ENCODE peak calls at places on chromosome 16, in ten cellular contexts. A is cardiac muscle cell; N is DMS 273 treated with DMSO at 0.1 percent for 48 hours; H is stimulated activated CD4-positive, alpha-beta T cell treated with anti-CD3 and anti-CD28 coated beads, Interleukin-15, amount 100 ng/mL, for 1 hour; X is suprapubic skin; R is HT-29; S is retina; U is occipital lobe; M is GM12891; P is Caco-2. W is an unnamed sample.

GRCh38 chr16:35146031-35146710 is 1686.8 kb downstream of the TP53TG3F start:
- DNase-seq in S (no peak), U (no peak), N (no peak), H (no peak), M (no peak), X (no peak), A (no peak), P (no peak), R (no peak), W (no peak)

GRCh38 chr16:67926181-67926742 is 5.4 kb downstream of the CTRL start:
- DNase-seq in H (no peak), X (no peak), U (peak), N (peak), R (no peak), P (no peak), A (no peak), S (no peak), M (no peak), W (no peak)

GRCh38 chr16:85421338-85422123 is 191.6 kb upstream of the GSE1 start:
- DNase-seq in R (no peak), N (no peak), A (no peak), U (no peak), S (no peak), M (no peak), P (peak), X (no peak), H (no peak), W (no peak)

GRCh38 chr16:4873091-4873490 is 25.8 kb downstream of the UBN1 start:
- DNase-seq in X (peak), H (no peak), A (no peak), S (no peak), R (no peak), P (no peak), U (no peak), M (no peak), N (no peak), W (no peak)

GRCh38 chr16:11492808-11493530 is 93.8 kb downstream of the LITAF start:
- DNase-seq in H (no peak), P (no peak), X (no peak), N (no peak), U (no peak), R (no peak), S (no peak), M (no peak), A (no peak), W (no peak)

GRCh38 chr16:29806096-29806579 is at the start of gene MAZ:
- DNase-seq in H (no peak), N (peak), M (no peak), P (no peak), A (peak), X (no peak), S (no peak), U (no peak), R (no peak), W (no peak)

GRCh38 chr16:86080131-86080875 is 181.3 kb downstream of the IRF8 start:
- DNase-seq in N (no peak), S (no peak), X (peak), H (no peak), P (no peak), U (no peak), A (no peak), R (no peak), M (no peak), W (no peak)

GRCh38 chr16:84247844-84248243 is 8.0 kb upstream of the KCNG4 start:
- DNase-seq in U (no peak), N (no peak), R (no peak), X (no peak), A (no peak), S (no peak), M (no peak), H (no peak), P (no peak), W (no peak)

GRCh38 chr16:56197227-56197992 is 6.1 kb downstream of the GNAO1 start:
- DNase-seq in R (no peak), U (no peak), M (no peak), X (no peak), P (no peak), N (no peak), A (no peak), S (peak), H (no peak), W (no peak)

GRCh38 chr16:78147846-78148535 is 48.5 kb downstream of the WWOX start:
- DNase-seq in P (no peak), H (no peak), N (no peak), A (no peak), U (no peak), M (no peak), S (no peak), X (no peak), R (no peak), W (no peak)

GRCh38 chr16:67470314-67470713 is 10.6 kb downstream of the ATP6V0D1 start:
- DNase-seq in U (peak), A (no peak), H (no peak), X (peak), P (no peak), M (no peak), R (no peak), N (peak), S (no peak), W (no peak)

GRCh38 chr16:65125322-65125721 is 3.5 kb upstream of the CDH11 start:
- DNase-seq in U (no peak), A (no peak), S (no peak), P (no peak), N (no peak), X (no peak), H (no peak), R (no peak), M (no peak), W (no peak)

GRCh38 chr16:27286446-27286845 is 17.9 kb upstream of the NSMCE1 start:
- DNase-seq in M (no peak), H (no peak), N (no peak), U (no peak), S (no peak), X (no peak), R (no peak), A (peak), P (no peak), W (no peak)

GRCh38 chr16:305916-306315 is 23.0 kb downstream of the PDIA2 start:
- DNase-seq in A (no peak), H (no peak), S (no peak), M (no peak), R (no peak), X (no peak), N (no peak), P (no peak), U (peak), W (no peak)

GRCh38 chr16:55496509-55497145 is 12.2 kb upstream of the LPCAT2 start:
- DNase-seq in H (no peak), P (no peak), U (no peak), A (no peak), R (no peak), M (no peak), N (no peak), S (no peak), X (peak), W (no peak)

GRCh38 chr16:9053006-9053601 is 38.3 kb upstream of the HAPSTR1 start:
- DNase-seq in R (peak), X (no peak), A (peak), U (no peak), N (peak), S (peak), P (peak), H (no peak), M (no peak), W (no peak)

GRCh38 chr16:1542166-1542500 is 8.7 kb downstream of the TMEM204 start:
- DNase-seq in R (no peak), H (no peak), M (no peak), N (no peak), A (no peak), S (no peak), P (no peak), U (no peak), X (no peak), W (no peak)

GRCh38 chr16:81190667-81191066 is 47.8 kb upstream of the BCO1 start:
- DNase-seq in N (no peak), S (no peak), X (no peak), R (no peak), H (no peak), A (peak), P (peak), M (no peak), U (no peak), W (no peak)

GRCh38 chr16:59964232-59964924 is 1230.3 kb upstream of the GOT2 start:
- DNase-seq in X (no peak), A (no peak), U (no peak), H (no peak), M (no peak), P (no peak), R (no peak), N (no peak), S (no peak), W (no peak)

GRCh38 chr16:56671706-56672105 is 2.1 kb downstream of the MT1H start:
- DNase-seq in A (no peak), U (no peak), P (no peak), S (no peak), X (no peak), N (no peak), R (no peak), H (no peak), M (no peak), W (no peak)

GRCh38 chr16:88859381-88860091 is 2.6 kb downstream of the TRAPPC2L start:
- DNase-seq in R (no peak), S (no peak), A (no peak), X (no peak), M (no peak), P (no peak), U (no peak), H (no peak), N (no peak), W (no peak)

GRCh38 chr16:85195271-85195647 is 83.0 kb upstream of the CIBAR2 start:
- DNase-seq in A (no peak), H (no peak), N (no peak), M (no peak), U (no peak), R (no peak), X (no peak), S (no peak), P (no peak), W (no peak)

GRCh38 chr16:10957771-10958486 is 13.6 kb downstream of the CLEC16A start:
- DNase-seq in A (no peak), M (no peak), U (no peak), S (no peak), R (no peak), P (no peak), H (no peak), N (no peak), X (no peak), W (no peak)

GRCh38 chr16:35506018-35506897 is 2046.8 kb downstream of the TP53TG3F start:
- DNase-seq in N (peak), H (no peak), X (no peak), P (no peak), U (no peak), S (no peak), R (no peak), M (no peak), A (no peak), W (no peak)

GRCh38 chr16:49608801-49609200 is 235.2 kb downstream of the C16orf78 start:
- DNase-seq in X (no peak), R (peak), M (no peak), S (peak), A (peak), P (peak), U (no peak), H (no peak), N (peak), W (no peak)

GRCh38 chr16:65745-66144 is 6.7 kb downstream of the RHBDF1 start:
- DNase-seq in X (peak), S (peak), M (peak), U (peak), A (peak), N (peak), R (peak), P (peak), H (peak), W (peak)

GRCh38 chr16:82024274-82024673 is 10.8 kb upstream of the HSD17B2 start:
- DNase-seq in R (no peak), A (no peak), S (no peak), N (no peak), H (no peak), P (no peak), X (no peak), U (no peak), M (no peak), W (no peak)

GRCh38 chr16:10923650-10924214 is 18.5 kb downstream of the DEXI start:
- DNase-seq in S (no peak), R (peak), M (no peak), H (no peak), X (no peak), N (no peak), A (no peak), P (no peak), U (no peak), W (no peak)